ENCODE peak calls at places on chromosomes 1 and 21, in eight cellular contexts. W is activated CD8-positive, alpha-beta memory T cell treated with anti-CD3 and anti-CD28 coated beads for 24 hours; P is SJSA1; N is stimulated activated CD8-positive, alpha-beta memory T cell treated with anti-CD3 and anti-CD28 coated beads, Interleukin-15, amount 100 ng/mL, for 24 hours; B is ELF-1; J is islet precursor cell; D is C1 segment of cervical spinal cord; H is CD4-positive, alpha-beta T cell. Y is an unnamed sample.

GRCh38 chr1:228337031-228337564 is 69.5 kb downstream of the TRIM11 start:
- DNase-seq in W (no peak), P (no peak), N (no peak), B (no peak), J (peak), D (no peak), H (no peak), Y (no peak)

GRCh38 chr1:110544753-110545152 is 25.8 kb upstream of the KCNA10 start:
- DNase-seq in W (no peak), P (no peak), N (no peak), B (no peak), J (no peak), D (no peak), H (no peak), Y (no peak)

GRCh38 chr1:167860231-167860923 is 53.6 kb downstream of the ADCY10 start:
- DNase-seq in W (no peak), P (no peak), N (no peak), B (no peak), J (no peak), D (no peak), H (no peak), Y (no peak)

GRCh38 chr1:213523781-213524398 is 463.9 kb upstream of the PROX1 start:
- DNase-seq in W (no peak), P (no peak), N (no peak), B (no peak), J (no peak), D (no peak), H (no peak), Y (no peak)

GRCh38 chr1:1752671-1753606 is 25.3 kb downstream of the NADK start:
- DNase-seq in W (no peak), P (no peak), N (no peak), B (peak), J (no peak), D (no peak), H (no peak), Y (no peak)

GRCh38 chr21:31182231-31183129 is 144.2 kb upstream of the KRTAP19-8 start:
- DNase-seq in W (peak), P (no peak), N (peak), B (no peak), J (no peak), D (no peak), H (peak), Y (no peak)

GRCh38 chr1:192010406-192010805 is 147.9 kb upstream of the RGS18 start:
- DNase-seq in W (no peak), P (no peak), N (no peak), B (no peak), J (no peak), D (no peak), H (no peak), Y (peak)

GRCh38 chr1:208450958-208451357 is 206.8 kb upstream of the PLXNA2 start:
- DNase-seq in W (no peak), P (no peak), N (no peak), B (no peak), J (no peak), D (no peak), H (no peak), Y (no peak)

GRCh38 chr1:226046240-226046639 is 16.3 kb upstream of the H3-3A start:
- DNase-seq in W (no peak), P (peak), N (no peak), B (no peak), J (no peak), D (no peak), H (no peak), Y (no peak)

GRCh38 chr1:162899422-162900168 is 38.6 kb upstream of the CCDC190 start:
- DNase-seq in W (no peak), P (no peak), N (no peak), B (no peak), J (no peak), D (no peak), H (no peak), Y (peak)

GRCh38 chr1:50416150-50416527 is 7.1 kb downstream of the DMRTA2 start:
- DNase-seq in W (no peak), P (no peak), N (no peak), B (no peak), J (no peak), D (no peak), H (no peak), Y (no peak)

GRCh38 chr1:8076171-8076570 is 50.1 kb upstream of the ERRFI1 start:
- DNase-seq in W (no peak), P (no peak), N (no peak), B (no peak), J (no peak), D (no peak), H (no peak), Y (no peak)

GRCh38 chr1:243732627-243733026 is 117.4 kb downstream of the AKT3 start:
- DNase-seq in W (no peak), P (no peak), N (no peak), B (no peak), J (no peak), D (no peak), H (no peak), Y (no peak)

GRCh38 chr1:156146006-156146748 is 7.2 kb upstream of the SEMA4A start:
- DNase-seq in W (peak), P (peak), N (no peak), B (peak), J (peak), D (peak), H (peak), Y (peak)

GRCh38 chr1:10379101-10379620 is 19.7 kb upstream of the PGD start:
- DNase-seq in W (no peak), P (no peak), N (no peak), B (no peak), J (no peak), D (no peak), H (no peak), Y (no peak)

GRCh38 chr1:86537928-86538695 is 8.8 kb upstream of the CLCA4 start:
- DNase-seq in W (no peak), P (no peak), N (no peak), B (no peak), J (no peak), D (no peak), H (no peak), Y (no peak)

GRCh38 chr1:14968251-14968812 is 185.2 kb upstream of the TMEM51 start:
- DNase-seq in W (no peak), P (peak), N (no peak), B (peak), J (peak), D (peak), H (no peak), Y (peak)

GRCh38 chr1:205220421-205220820 is 7.3 kb upstream of the TMCC2 start:
- DNase-seq in W (no peak), P (no peak), N (no peak), B (no peak), J (no peak), D (no peak), H (no peak), Y (no peak)

GRCh38 chr21:46441961-46442498 is 16.7 kb upstream of the DIP2A start:
- DNase-seq in W (no peak), P (no peak), N (no peak), B (no peak), J (no peak), D (no peak), H (no peak), Y (no peak)

GRCh38 chr1:8681317-8681650 is 136.2 kb downstream of the RERE start:
- DNase-seq in W (no peak), P (no peak), N (no peak), B (no peak), J (no peak), D (no peak), H (no peak), Y (no peak)

GRCh38 chr1:184811439-184812111 is 56.9 kb upstream of the EDEM3 start:
- DNase-seq in W (no peak), P (no peak), N (no peak), B (no peak), J (no peak), D (no peak), H (no peak), Y (no peak)

GRCh38 chr1:109906160-109906838 is 4.3 kb upstream of the CSF1 start:
- DNase-seq in W (peak), P (no peak), N (no peak), B (no peak), J (no peak), D (no peak), H (peak), Y (no peak)

GRCh38 chr1:119531606-119532323 is 24.8 kb downstream of the HSD3B1 start:
- DNase-seq in W (no peak), P (no peak), N (no peak), B (no peak), J (no peak), D (no peak), H (no peak), Y (peak)

GRCh38 chr1:234605983-234606730 is 3.8 kb downstream of the IRF2BP2 start:
- DNase-seq in W (no peak), P (no peak), N (no peak), B (peak), J (no peak), D (no peak), H (peak), Y (no peak)

GRCh38 chr1:204335085-204335484 is 24.6 kb downstream of the PLEKHA6 start:
- DNase-seq in W (no peak), P (peak), N (no peak), B (no peak), J (no peak), D (no peak), H (no peak), Y (no peak)

GRCh38 chr1:77220687-77221463 is 1.6 kb upstream of the PIGK start:
- DNase-seq in W (no peak), P (no peak), N (no peak), B (no peak), J (no peak), D (no peak), H (no peak), Y (no peak)